ENCODE peak calls at places on chromosomes 11 and 22, in six cellular contexts. I is stimulated activated CD8-positive, alpha-beta memory T cell treated with anti-CD3 and anti-CD28 coated beads, Interleukin-15, amount 100 ng/mL, for 1 hour; M is activated CD4-positive, alpha-beta memory T cell treated with anti-CD3 and anti-CD28 coated beads for 36 hours; K is IMR-90; X is activated T-cell treated with anti-CD3 and anti-CD28 coated beads, Interleukin-2, amount 50 U/mL, for 72 hours; C is stimulated activated CD4-positive, alpha-beta T cell treated with anti-CD3 and anti-CD28 coated beads, Interleukin-1b, Interleukin-23, amount 100 ng/mL, for 48 hours. F is an unnamed sample.

GRCh38 chr11:11569936-11570491 is 51.8 kb downstream of the GALNT18 start:
- DNase-seq in X (no peak), C (no peak), I (no peak), K (no peak), M (no peak), F (no peak)

GRCh38 chr11:46060013-46060412 is 61.2 kb downstream of the PHF21A start:
- DNase-seq in X (no peak), M (no peak), K (no peak), C (no peak), I (no peak), F (no peak)

GRCh38 chr11:88552377-88553029 is 215.0 kb upstream of the CTSC start:
- DNase-seq in M (peak; percentile 73), I (no peak), C (peak; percentile 64), X (peak; percentile 66), K (peak; percentile 55), F (peak; percentile 43)

GRCh38 chr11:113896156-113896879 is 8.3 kb upstream of the HTR3B start:
- DNase-seq in K (peak; percentile 22), C (peak; percentile 6), I (no peak), M (peak; percentile 50), X (peak; percentile 38), F (peak; percentile 32)

GRCh38 chr11:57482782-57483569 is 22.6 kb downstream of the RTN4RL2 start:
- DNase-seq in C (peak; percentile 67), I (peak; percentile 34), K (peak; percentile 21), X (peak; percentile 75), M (peak; percentile 75), F (peak; percentile 5)

GRCh38 chr22:24009227-24010017 is 1.7 kb upstream of the CABIN1 start:
- DNase-seq in K (no peak), C (no peak), X (no peak), M (no peak), I (no peak), F (no peak)

GRCh38 chr11:73856001-73856663 is 20.5 kb downstream of the COA4 start:
- DNase-seq in X (no peak), K (no peak), I (no peak), M (no peak), C (no peak), F (no peak)

GRCh38 chr22:49736538-49736937 is 91.1 kb downstream of the BRD1 start:
- DNase-seq in I (no peak), X (no peak), C (no peak), K (no peak), M (no peak), F (no peak)

GRCh38 chr22:37032535-37033460 is 13.3 kb downstream of the MPST start:
- DNase-seq in C (no peak), I (no peak), X (no peak), K (peak; percentile 37), M (no peak), F (no peak)

GRCh38 chr22:21837184-21837979 is 30.1 kb downstream of the MAPK1 start:
- DNase-seq in M (no peak), X (no peak), C (no peak), K (peak; percentile 91), I (no peak), F (peak; percentile 76)

GRCh38 chr22:37484115-37485005 is 1.8 kb downstream of the MFNG start:
- DNase-seq in M (peak; percentile 91), K (no peak), I (peak; percentile 46), X (peak; percentile 84), C (peak; percentile 82), F (no peak)

GRCh38 chr22:38148252-38148651 is 33.4 kb downstream of the PLA2G6 start:
- DNase-seq in X (no peak), I (no peak), M (no peak), C (no peak), K (peak; percentile 66), F (peak; percentile 57)

GRCh38 chr11:26950260-26950719 is 43.6 kb upstream of the FIBIN start:
- DNase-seq in C (no peak), I (no peak), K (peak; percentile 94), X (no peak), M (no peak), F (peak; percentile 90)

GRCh38 chr11:69171476-69171875 is 15.7 kb downstream of the SMIM38 start:
- DNase-seq in M (no peak), K (no peak), I (no peak), X (no peak), C (no peak), F (no peak)

GRCh38 chr11:68009391-68010000 is 631 bp upstream of the ALDH3B1 start:
- DNase-seq in I (no peak), K (peak; percentile 53), C (no peak), X (no peak), M (peak; percentile 27), F (peak; percentile 43)

GRCh38 chr11:125390949-125391348 is 105.1 kb downstream of the FEZ1 start:
- DNase-seq in I (no peak), M (no peak), X (no peak), C (no peak), K (peak; percentile 70), F (no peak)

F was measured in brain microvascular endothelial cell.